ENCODE peak calls at places on chromosomes 11 and 22, in five cellular contexts. Y is cardiac muscle cell, R is psoas muscle, C is foreskin fibroblast, Z is fibroblast of mammary gland. G is an unnamed sample.

GRCh38 chr22:34971456-34971855 is 94.5 kb upstream of the ISX start:
- DNase-seq in C (no peak), Z (no peak), R (no peak), Y (no peak), G (no peak)

GRCh38 chr11:59102259-59102765 is 4.7 kb upstream of the FAM111B start:
- DNase-seq in Z (peak), C (peak), R (peak), Y (peak), G (peak)

GRCh38 chr22:25643232-25644000 is 78.9 kb downstream of the GRK3 start:
- DNase-seq in Z (no peak), C (no peak), Y (no peak), R (no peak), G (no peak)

GRCh38 chr11:19967796-19968195 is 192.5 kb downstream of the DBX1 start:
- DNase-seq in R (no peak), Z (no peak), C (no peak), Y (no peak), G (no peak)

GRCh38 chr11:77183421-77183984 is 55.5 kb downstream of the MYO7A start:
- DNase-seq in Z (no peak), Y (no peak), R (no peak), C (no peak), G (no peak)

GRCh38 chr11:30852091-30852490 is 265.9 kb upstream of the MPPED2 start:
- DNase-seq in C (no peak), Z (no peak), Y (no peak), R (no peak), G (no peak)

GRCh38 chr22:27270818-27271510 is 530.6 kb downstream of the MN1 start:
- DNase-seq in Z (no peak), R (no peak), C (no peak), Y (peak), G (no peak)

GRCh38 chr11:113874920-113875413 is 405 bp downstream of the USP28 start:
- DNase-seq in Y (no peak), C (peak), Z (peak), R (no peak), G (no peak)

GRCh38 chr22:20237480-20238440 is 30.4 kb downstream of the RTN4R start:
- DNase-seq in Z (no peak), Y (no peak), C (no peak), R (no peak), G (no peak)

GRCh38 chr11:115927823-115928329 is 423.7 kb upstream of the CADM1 start:
- DNase-seq in Y (no peak), C (no peak), Z (no peak), R (no peak), G (no peak)

GRCh38 chr22:20433191-20433590 is 4.4 kb downstream of the SCARF2 start:
- DNase-seq in Y (no peak), C (no peak), R (no peak), Z (no peak), G (no peak)

GRCh38 chr11:820655-821512 is 2.2 kb downstream of the PNPLA2 start:
- DNase-seq in Y (peak), Z (peak), R (peak), C (peak), G (no peak)

DNA sequence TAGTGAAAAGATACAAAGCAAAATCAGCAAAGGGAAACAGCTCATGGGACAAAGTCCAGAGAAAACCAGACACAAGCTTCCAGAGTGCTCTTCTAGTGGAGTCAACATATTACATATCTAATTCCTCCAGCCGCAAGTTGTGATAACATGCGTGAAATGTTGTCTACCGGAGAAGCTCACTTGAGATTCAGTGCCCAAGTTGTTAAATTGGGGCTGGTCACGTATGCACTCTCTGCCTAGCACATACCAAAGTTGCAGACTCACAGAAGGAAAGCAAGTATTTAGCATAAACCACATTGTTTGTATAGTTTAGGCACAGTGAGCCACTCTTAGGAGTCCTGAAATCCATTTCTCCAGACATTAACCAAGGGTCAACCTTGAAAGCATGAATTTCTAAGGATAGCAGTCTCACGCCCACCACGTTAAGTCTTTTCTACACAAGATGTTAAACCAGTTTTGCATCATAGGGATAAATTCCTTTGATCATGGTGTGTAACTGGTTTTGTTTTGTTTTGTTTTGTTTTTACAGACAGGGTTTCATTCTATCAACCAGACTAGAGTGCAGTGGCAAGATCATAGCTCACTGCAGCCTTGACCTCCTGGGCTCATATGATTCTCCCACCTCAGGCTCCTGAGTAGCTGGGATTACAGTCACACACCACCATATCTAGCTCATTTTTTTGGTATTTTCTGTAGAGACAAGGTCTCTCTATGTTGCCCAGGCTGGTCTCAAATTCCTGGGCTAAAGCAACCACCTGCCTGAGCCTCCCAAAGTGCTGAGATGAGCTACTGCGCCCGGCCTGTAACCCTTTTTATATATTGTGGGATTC is 39.5 kb upstream of the EP300 start:
- DNase-seq in Y (peak), R (no peak), Z (peak), C (peak), G (no peak)
- TF ChIP-seq CTCF in Y (no peak), R (no peak), Z (no peak), C (no peak), G (no peak)

GRCh38 chr22:46640293-46640692 is 20.1 kb downstream of the GRAMD4 start:
- DNase-seq in Z (no peak), C (no peak), Y (no peak), R (no peak), G (no peak)

GRCh38 chr22:46636221-46637002 is 16.2 kb downstream of the GRAMD4 start:
- DNase-seq in Y (no peak), C (no peak), R (peak), Z (no peak), G (no peak)

GRCh38 chr22:46637711-46638600 is 17.8 kb downstream of the GRAMD4 start:
- DNase-seq in Y (no peak), C (no peak), R (no peak), Z (no peak), G (no peak)

GRCh38 chr22:46639843-46640242 is 19.7 kb downstream of the GRAMD4 start:
- DNase-seq in Y (no peak), R (no peak), Z (no peak), C (no peak), G (no peak)

GRCh38 chr22:46638601-46639431 is 18.6 kb downstream of the GRAMD4 start:
- DNase-seq in Y (peak), C (peak), Z (peak), R (no peak), G (no peak)
- TF ChIP-seq CTCF in Y (no peak), C (no peak), Z (no peak), R (no peak), G (no peak)

DNA sequence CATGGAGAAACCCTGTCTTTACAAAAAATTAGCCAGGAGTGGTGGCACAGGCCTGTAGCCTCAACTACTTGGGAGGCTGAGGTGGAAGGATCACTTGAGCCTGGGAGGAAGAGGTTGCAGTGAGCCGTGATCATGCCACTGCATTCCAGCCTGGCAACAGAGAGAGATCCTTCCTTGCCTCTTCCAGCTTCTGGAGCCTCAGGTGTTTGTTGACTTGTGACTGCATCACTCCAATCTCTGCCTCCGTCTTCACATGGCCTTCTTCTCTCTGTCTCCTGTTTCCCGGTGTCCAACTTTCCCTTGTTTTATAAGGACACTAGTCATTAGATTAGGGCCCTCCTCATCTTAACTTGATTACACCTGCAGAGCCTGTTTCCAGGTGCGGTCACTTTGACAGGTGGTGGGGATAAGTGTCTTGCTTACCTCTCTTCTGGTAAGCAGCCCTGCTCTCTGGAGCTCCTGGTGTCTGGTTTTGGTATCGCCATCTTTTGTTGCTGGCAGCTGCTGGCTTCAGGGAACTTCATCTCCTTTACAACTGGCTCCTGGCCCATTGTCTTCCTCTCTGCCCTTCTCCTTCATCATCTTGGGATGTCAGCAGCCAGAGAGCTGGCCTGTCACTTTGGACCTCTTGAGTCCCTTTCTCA is 8.2 kb upstream of the USP2 start:
- DNase-seq in R (no peak), Y (no peak), Z (no peak), C (no peak), G (no peak)
- TF ChIP-seq CTCF in R (peak), Y (peak), Z (peak), C (peak), G (peak)

DNA sequence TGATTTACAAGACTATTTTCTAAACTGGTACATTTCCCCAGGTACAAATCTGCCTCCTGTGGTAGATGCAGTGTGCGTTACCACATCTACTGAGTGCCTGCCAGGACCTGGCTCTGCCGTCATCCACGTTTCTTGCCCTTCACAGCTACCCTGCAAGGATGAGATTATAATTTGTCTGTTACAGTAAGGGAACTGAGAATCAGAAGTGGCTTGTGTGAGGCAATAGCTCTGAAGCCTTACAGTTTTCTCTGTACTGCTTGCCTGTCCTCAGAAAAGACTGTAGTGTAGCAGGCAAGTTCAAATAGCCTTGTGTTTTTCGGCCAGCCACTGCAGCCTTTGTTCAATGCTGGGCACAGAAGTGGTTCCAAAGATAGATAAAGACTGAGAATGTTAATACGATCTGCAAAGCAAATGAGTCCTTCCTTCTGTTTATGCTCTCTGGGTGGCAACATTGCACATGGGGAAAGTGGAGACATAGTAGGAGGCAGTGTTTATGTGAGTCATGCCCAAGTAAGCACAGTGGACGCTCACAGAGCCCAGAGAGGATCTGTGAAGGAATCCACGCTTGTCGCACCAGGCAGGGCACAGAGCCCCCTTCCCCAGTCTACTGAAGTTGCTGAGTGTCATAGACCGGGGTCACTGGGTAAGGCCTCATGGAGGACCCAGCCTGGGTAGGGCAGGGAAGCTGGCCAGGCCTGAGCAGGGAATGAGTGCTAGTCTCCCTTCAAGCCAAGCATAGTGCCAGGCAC is 49.1 kb downstream of the MICAL2 start:
- DNase-seq in R (no peak), Z (peak), C (peak), Y (peak), G (no peak)
- TF ChIP-seq CTCF in R (no peak), Z (peak), C (no peak), Y (peak), G (no peak)

G was measured in progenitor cell of endocrine pancreas.